ENCODE peak calls at places on chromosome 18, in seven cellular contexts. One of them, this sample, is unnamed.
A peak's percentile ranks its signal among the peaks of the same experiment; 100 is the strongest.

GRCh38 chr18:77000527-77000926 is 132.1 kb downstream of the MBP start:
- DNase-seq in stomach: peak; percentile 62
- DNase-seq in HL-60: peak; percentile 70
- DNase-seq in Panc1: peak; percentile 42
- DNase-seq in upper lobe of left lung: no peak
- DNase-seq in sigmoid colon: peak; percentile 75
- DNase-seq in GM12892: no peak
- DNase-seq in this sample: peak; percentile 59

GRCh38 chr18:23336072-23336471 is 117.0 kb upstream of the RIOK3 start:
- DNase-seq in HL-60: no peak
- DNase-seq in upper lobe of left lung: no peak
- DNase-seq in sigmoid colon: no peak
- DNase-seq in GM12892: no peak
- DNase-seq in stomach: no peak
- DNase-seq in Panc1: no peak
- DNase-seq in this sample: no peak

GRCh38 chr18:78635093-78635800 is 344.4 kb upstream of the SALL3 start:
- DNase-seq in Panc1: no peak
- DNase-seq in sigmoid colon: no peak
- DNase-seq in GM12892: no peak
- DNase-seq in upper lobe of left lung: no peak
- DNase-seq in stomach: no peak
- DNase-seq in HL-60: no peak
- DNase-seq in this sample: no peak

GRCh38 chr18:11362856-11363255 is 213.5 kb upstream of the PIEZO2 start:
- DNase-seq in HL-60: no peak
- DNase-seq in upper lobe of left lung: no peak
- DNase-seq in Panc1: no peak
- DNase-seq in stomach: no peak
- DNase-seq in sigmoid colon: no peak
- DNase-seq in GM12892: no peak
- DNase-seq in this sample: no peak

GRCh38 chr18:49018961-49019445 is 68.2 kb upstream of the SMAD7 start:
- DNase-seq in HL-60: no peak
- DNase-seq in stomach: peak; percentile 18
- DNase-seq in sigmoid colon: peak; percentile 32
- DNase-seq in upper lobe of left lung: peak; percentile 82
- DNase-seq in GM12892: peak; percentile 5
- DNase-seq in Panc1: no peak
- DNase-seq in this sample: peak; percentile 9

GRCh38 chr18:23599809-23600208 is 13.5 kb upstream of the NPC1 start:
- DNase-seq in upper lobe of left lung: no peak
- DNase-seq in stomach: no peak
- DNase-seq in HL-60: no peak
- DNase-seq in Panc1: no peak
- DNase-seq in GM12892: no peak
- DNase-seq in sigmoid colon: no peak
- DNase-seq in this sample: no peak

GRCh38 chr18:23887493-23887892 is 127.1 kb upstream of the TTC39C start:
- DNase-seq in HL-60: no peak
- DNase-seq in Panc1: no peak
- DNase-seq in upper lobe of left lung: no peak
- DNase-seq in GM12892: no peak
- DNase-seq in sigmoid colon: no peak
- DNase-seq in stomach: no peak
- DNase-seq in this sample: no peak

GRCh38 chr18:4248686-4249085 is 206.4 kb downstream of the DLGAP1 start:
- DNase-seq in GM12892: no peak
- DNase-seq in sigmoid colon: no peak
- DNase-seq in Panc1: no peak
- DNase-seq in stomach: no peak
- DNase-seq in upper lobe of left lung: peak; percentile 16
- DNase-seq in HL-60: no peak
- DNase-seq in this sample: no peak

GRCh38 chr18:79923896-79924585 is 27.4 kb downstream of the SLC66A2 start:
- DNase-seq in stomach: peak; percentile 15
- DNase-seq in upper lobe of left lung: no peak
- DNase-seq in GM12892: no peak
- DNase-seq in sigmoid colon: peak; percentile 47
- DNase-seq in HL-60: no peak
- DNase-seq in Panc1: no peak
- DNase-seq in this sample: no peak

GRCh38 chr18:56508637-56509036 is 129.8 kb downstream of the TXNL1 start:
- DNase-seq in stomach: no peak
- DNase-seq in GM12892: no peak
- DNase-seq in sigmoid colon: no peak
- DNase-seq in Panc1: no peak
- DNase-seq in upper lobe of left lung: no peak
- DNase-seq in HL-60: no peak
- DNase-seq in this sample: no peak

GRCh38 chr18:2912357-2913299 is 65.8 kb downstream of the EMILIN2 start:
- DNase-seq in Panc1: no peak
- DNase-seq in sigmoid colon: peak; percentile 62
- DNase-seq in HL-60: no peak
- DNase-seq in GM12892: no peak
- DNase-seq in upper lobe of left lung: peak; percentile 58
- DNase-seq in stomach: no peak
- DNase-seq in this sample: no peak

GRCh38 chr18:74897971-74898657 is 300.4 kb downstream of the ZNF407 start:
- DNase-seq in HL-60: no peak
- DNase-seq in GM12892: no peak
- DNase-seq in upper lobe of left lung: no peak
- DNase-seq in sigmoid colon: no peak
- DNase-seq in stomach: no peak
- DNase-seq in Panc1: no peak
- DNase-seq in this sample: no peak

GRCh38 chr18:75607701-75608100 is 180.2 kb upstream of the SMIM21 start:
- DNase-seq in stomach: no peak
- DNase-seq in upper lobe of left lung: no peak
- DNase-seq in Panc1: no peak
- DNase-seq in GM12892: no peak
- DNase-seq in sigmoid colon: no peak
- DNase-seq in HL-60: no peak
- DNase-seq in this sample: no peak

DNA sequence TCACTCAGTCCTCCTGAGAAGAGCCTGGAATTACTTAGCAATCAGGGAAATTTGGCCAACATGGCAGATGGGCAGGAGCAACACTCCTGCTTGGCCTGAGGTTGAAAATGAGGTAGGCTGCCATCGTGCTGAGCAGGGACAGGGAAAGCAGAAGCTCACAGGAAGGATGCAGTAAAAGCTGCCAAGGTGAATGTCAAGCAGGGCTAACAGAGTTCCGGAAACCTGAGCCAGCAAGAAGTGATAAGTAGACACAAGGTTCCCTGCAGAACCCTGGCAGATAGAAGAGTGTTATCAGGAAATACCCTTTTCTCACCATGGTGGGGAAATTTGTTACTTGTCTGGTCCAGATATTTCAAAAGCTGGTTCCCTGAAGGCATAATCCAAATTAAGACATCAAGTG is 454.3 kb upstream of the MEX3C start:
- DNase-seq in upper lobe of left lung: no peak
- DNase-seq in HL-60: no peak
- DNase-seq in stomach: no peak
- DNase-seq in Panc1: no peak
- DNase-seq in sigmoid colon: no peak
- DNase-seq in GM12892: no peak
- DNase-seq in this sample: no peak
- TF ChIP-seq POLR2AphosphoS5 in upper lobe of left lung: no peak
- TF ChIP-seq POLR2AphosphoS5 in HL-60: no peak
- TF ChIP-seq POLR2AphosphoS5 in stomach: no peak
- TF ChIP-seq POLR2AphosphoS5 in Panc1: no peak
- TF ChIP-seq POLR2AphosphoS5 in sigmoid colon: no peak
- TF ChIP-seq POLR2AphosphoS5 in GM12892: no peak
- TF ChIP-seq POLR2AphosphoS5 in this sample: no peak

GRCh38 chr18:44878335-44878734 is 197.6 kb downstream of the SETBP1 start:
- DNase-seq in GM12892: no peak
- DNase-seq in HL-60: no peak
- DNase-seq in Panc1: no peak
- DNase-seq in sigmoid colon: no peak
- DNase-seq in upper lobe of left lung: no peak
- DNase-seq in stomach: no peak
- DNase-seq in this sample: no peak

GRCh38 chr18:44876024-44876423 is 195.3 kb downstream of the SETBP1 start:
- DNase-seq in sigmoid colon: no peak
- DNase-seq in HL-60: no peak
- DNase-seq in upper lobe of left lung: no peak
- DNase-seq in stomach: no peak
- DNase-seq in Panc1: no peak
- DNase-seq in GM12892: no peak
- DNase-seq in this sample: no peak

GRCh38 chr18:44871771-44872170 is 191.1 kb downstream of the SETBP1 start:
- DNase-seq in sigmoid colon: no peak
- DNase-seq in HL-60: no peak
- DNase-seq in GM12892: no peak
- DNase-seq in stomach: no peak
- DNase-seq in Panc1: no peak
- DNase-seq in upper lobe of left lung: no peak
- DNase-seq in this sample: no peak

GRCh38 chr18:44880170-44880569 is 199.5 kb downstream of the SETBP1 start:
- DNase-seq in Panc1: no peak
- DNase-seq in HL-60: no peak
- DNase-seq in stomach: no peak
- DNase-seq in sigmoid colon: no peak
- DNase-seq in upper lobe of left lung: no peak
- DNase-seq in GM12892: no peak
- DNase-seq in this sample: no peak

DNA sequence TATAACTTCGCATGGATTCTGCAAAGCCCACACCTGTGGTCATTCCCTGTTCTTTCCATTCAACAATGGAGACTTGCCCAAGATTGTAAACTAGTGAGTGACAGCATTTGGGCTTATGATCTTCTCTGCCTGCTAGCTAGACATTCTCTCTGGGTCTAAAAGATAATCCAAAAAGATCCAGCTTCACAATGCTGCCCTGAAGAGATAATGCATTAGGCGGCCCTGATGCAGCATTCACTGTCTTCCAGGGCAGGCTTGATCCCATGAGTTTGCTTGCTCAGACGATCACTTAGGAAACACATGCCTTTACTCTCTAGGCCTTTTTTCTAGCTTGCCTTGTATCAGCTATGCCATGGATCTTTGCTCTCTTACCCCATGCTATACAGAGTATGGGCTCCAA is 196.1 kb downstream of the SETBP1 start:
- DNase-seq in Panc1: no peak
- DNase-seq in upper lobe of left lung: no peak
- DNase-seq in stomach: no peak
- DNase-seq in GM12892: no peak
- DNase-seq in sigmoid colon: no peak
- DNase-seq in HL-60: no peak
- DNase-seq in this sample: no peak
- TF ChIP-seq POLR2AphosphoS5 in Panc1: no peak
- TF ChIP-seq POLR2AphosphoS5 in upper lobe of left lung: no peak
- TF ChIP-seq POLR2AphosphoS5 in stomach: no peak
- TF ChIP-seq POLR2AphosphoS5 in GM12892: no peak
- TF ChIP-seq POLR2AphosphoS5 in sigmoid colon: no peak
- TF ChIP-seq POLR2AphosphoS5 in HL-60: no peak
- TF ChIP-seq POLR2AphosphoS5 in this sample: no peak

GRCh38 chr18:7632152-7633098 is 65.3 kb downstream of the PTPRM start:
- DNase-seq in GM12892: no peak
- DNase-seq in HL-60: no peak
- DNase-seq in stomach: no peak
- DNase-seq in Panc1: no peak
- DNase-seq in sigmoid colon: no peak
- DNase-seq in upper lobe of left lung: no peak
- DNase-seq in this sample: no peak

GRCh38 chr18:7633171-7633570 is 66.1 kb downstream of the PTPRM start:
- DNase-seq in GM12892: no peak
- DNase-seq in sigmoid colon: no peak
- DNase-seq in HL-60: no peak
- DNase-seq in stomach: no peak
- DNase-seq in Panc1: no peak
- DNase-seq in upper lobe of left lung: no peak
- DNase-seq in this sample: no peak

GRCh38 chr18:7630731-7631442 is 63.8 kb downstream of the PTPRM start:
- DNase-seq in upper lobe of left lung: no peak
- DNase-seq in GM12892: no peak
- DNase-seq in Panc1: no peak
- DNase-seq in stomach: no peak
- DNase-seq in sigmoid colon: no peak
- DNase-seq in HL-60: no peak
- DNase-seq in this sample: no peak

GRCh38 chr18:7637269-7637668 is 70.2 kb downstream of the PTPRM start:
- DNase-seq in stomach: no peak
- DNase-seq in upper lobe of left lung: no peak
- DNase-seq in GM12892: no peak
- DNase-seq in sigmoid colon: no peak
- DNase-seq in Panc1: no peak
- DNase-seq in HL-60: no peak
- DNase-seq in this sample: no peak

GRCh38 chr18:7635948-7636347 is 68.8 kb downstream of the PTPRM start:
- DNase-seq in upper lobe of left lung: no peak
- DNase-seq in stomach: no peak
- DNase-seq in HL-60: no peak
- DNase-seq in Panc1: no peak
- DNase-seq in sigmoid colon: no peak
- DNase-seq in GM12892: no peak
- DNase-seq in this sample: no peak
- TF ChIP-seq POLR2AphosphoS5 in upper lobe of left lung: no peak
- TF ChIP-seq POLR2AphosphoS5 in stomach: no peak
- TF ChIP-seq POLR2AphosphoS5 in HL-60: no peak
- TF ChIP-seq POLR2AphosphoS5 in Panc1: no peak
- TF ChIP-seq POLR2AphosphoS5 in sigmoid colon: no peak
- TF ChIP-seq POLR2AphosphoS5 in GM12892: no peak
- TF ChIP-seq POLR2AphosphoS5 in this sample: no peak

GRCh38 chr18:47978141-47978540 is 47.7 kb upstream of the SMAD2 start:
- DNase-seq in upper lobe of left lung: no peak
- DNase-seq in Panc1: no peak
- DNase-seq in HL-60: no peak
- DNase-seq in GM12892: no peak
- DNase-seq in stomach: no peak
- DNase-seq in sigmoid colon: no peak
- DNase-seq in this sample: no peak

GRCh38 chr18:47975701-47976100 is 45.2 kb upstream of the SMAD2 start:
- DNase-seq in GM12892: no peak
- DNase-seq in upper lobe of left lung: no peak
- DNase-seq in Panc1: no peak
- DNase-seq in HL-60: peak; percentile 86
- DNase-seq in stomach: no peak
- DNase-seq in sigmoid colon: no peak
- DNase-seq in this sample: no peak

GRCh38 chr18:47978603-47979002 is 48.1 kb upstream of the SMAD2 start:
- DNase-seq in stomach: no peak
- DNase-seq in HL-60: no peak
- DNase-seq in sigmoid colon: no peak
- DNase-seq in Panc1: no peak
- DNase-seq in upper lobe of left lung: no peak
- DNase-seq in GM12892: no peak
- DNase-seq in this sample: no peak

GRCh38 chr18:47970664-47971523 is 40.4 kb upstream of the SMAD2 start:
- DNase-seq in GM12892: peak; percentile 17
- DNase-seq in Panc1: no peak
- DNase-seq in upper lobe of left lung: no peak
- DNase-seq in HL-60: peak; percentile 87
- DNase-seq in stomach: no peak
- DNase-seq in sigmoid colon: no peak
- DNase-seq in this sample: peak; percentile 9

DNA sequence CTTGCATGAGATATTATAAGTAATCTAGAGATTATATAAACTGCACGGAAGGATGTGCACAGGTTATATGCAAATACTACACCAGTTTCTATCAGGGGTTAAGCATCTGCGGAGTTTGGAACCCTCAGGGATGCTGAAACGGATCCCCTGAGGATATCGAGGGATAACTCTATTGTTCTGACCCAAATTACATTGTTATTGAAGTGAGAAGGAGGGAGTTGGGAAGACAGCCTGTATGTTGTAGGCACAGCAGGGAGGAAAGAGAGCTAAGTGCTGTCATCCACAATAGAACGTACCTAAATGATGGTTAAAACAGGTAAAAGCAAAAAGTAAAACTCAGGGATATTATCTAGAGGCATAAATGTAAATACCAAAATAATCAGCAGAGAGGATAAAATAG is 44.6 kb upstream of the SMAD2 start:
- DNase-seq in upper lobe of left lung: no peak
- DNase-seq in Panc1: no peak
- DNase-seq in GM12892: no peak
- DNase-seq in sigmoid colon: no peak
- DNase-seq in HL-60: no peak
- DNase-seq in stomach: no peak
- DNase-seq in this sample: no peak
- TF ChIP-seq POLR2AphosphoS5 in upper lobe of left lung: no peak
- TF ChIP-seq POLR2AphosphoS5 in Panc1: no peak
- TF ChIP-seq POLR2AphosphoS5 in GM12892: no peak
- TF ChIP-seq POLR2AphosphoS5 in sigmoid colon: no peak
- TF ChIP-seq POLR2AphosphoS5 in HL-60: no peak
- TF ChIP-seq POLR2AphosphoS5 in stomach: no peak
- TF ChIP-seq POLR2AphosphoS5 in this sample: no peak

This sample was measured in transverse colon.